ENCODE peak calls at places on chromosome 7, in five cellular contexts. One of them, this sample, is unnamed.

GRCh38 chr7:107924841-107925490 is 34.0 kb downstream of the DLD start:
- DNase-seq in ovary: no peak
- DNase-seq in upper lobe of left lung: no peak
- DNase-seq in AG10803: peak; percentile 39
- DNase-seq in progenitor cell of endocrine pancreas: no peak
- DNase-seq in this sample: no peak

GRCh38 chr7:159231017-159231416 is 86.3 kb upstream of the VIPR2 start:
- DNase-seq in progenitor cell of endocrine pancreas: no peak
- DNase-seq in AG10803: no peak
- DNase-seq in upper lobe of left lung: no peak
- DNase-seq in ovary: no peak
- DNase-seq in this sample: no peak

GRCh38 chr7:30815016-30815854 is 44.0 kb downstream of the MINDY4 start:
- DNase-seq in ovary: no peak
- DNase-seq in AG10803: peak; percentile 54
- DNase-seq in upper lobe of left lung: peak; percentile 60
- DNase-seq in progenitor cell of endocrine pancreas: no peak
- DNase-seq in this sample: peak; percentile 50

GRCh38 chr7:2528481-2529095 is 9.0 kb downstream of the LFNG start:
- DNase-seq in progenitor cell of endocrine pancreas: no peak
- DNase-seq in upper lobe of left lung: no peak
- DNase-seq in ovary: no peak
- DNase-seq in AG10803: no peak
- DNase-seq in this sample: no peak

GRCh38 chr7:50190772-50191171 is 97.7 kb upstream of the ZPBP start:
- DNase-seq in upper lobe of left lung: no peak
- DNase-seq in AG10803: no peak
- DNase-seq in ovary: no peak
- DNase-seq in progenitor cell of endocrine pancreas: no peak
- DNase-seq in this sample: no peak

GRCh38 chr7:95468071-95468470 is 17.7 kb upstream of the ASB4 start:
- DNase-seq in AG10803: no peak
- DNase-seq in ovary: no peak
- DNase-seq in progenitor cell of endocrine pancreas: no peak
- DNase-seq in upper lobe of left lung: no peak
- DNase-seq in this sample: no peak

GRCh38 chr7:45123913-45124312 is 12.4 kb upstream of the TBRG4 start:
- DNase-seq in progenitor cell of endocrine pancreas: no peak
- DNase-seq in ovary: no peak
- DNase-seq in upper lobe of left lung: no peak
- DNase-seq in AG10803: no peak
- DNase-seq in this sample: no peak

GRCh38 chr7:94182066-94182465 is 177.9 kb upstream of the BET1 start:
- DNase-seq in upper lobe of left lung: no peak
- DNase-seq in AG10803: peak; percentile 77
- DNase-seq in ovary: no peak
- DNase-seq in progenitor cell of endocrine pancreas: no peak
- DNase-seq in this sample: no peak

GRCh38 chr7:83466187-83466923 is 182.6 kb downstream of the SEMA3E start:
- DNase-seq in upper lobe of left lung: no peak
- DNase-seq in AG10803: no peak
- DNase-seq in ovary: no peak
- DNase-seq in progenitor cell of endocrine pancreas: no peak
- DNase-seq in this sample: no peak

GRCh38 chr7:23689165-23689564 is 9.2 kb downstream of the FAM221A start:
- DNase-seq in ovary: no peak
- DNase-seq in upper lobe of left lung: no peak
- DNase-seq in AG10803: no peak
- DNase-seq in progenitor cell of endocrine pancreas: no peak
- DNase-seq in this sample: no peak

GRCh38 chr7:84070770-84071169 is 123.8 kb downstream of the SEMA3A start:
- DNase-seq in ovary: no peak
- DNase-seq in AG10803: no peak
- DNase-seq in upper lobe of left lung: no peak
- DNase-seq in progenitor cell of endocrine pancreas: no peak
- DNase-seq in this sample: no peak

GRCh38 chr7:92810242-92810611 is 26.1 kb downstream of the CDK6 start:
- DNase-seq in upper lobe of left lung: no peak
- DNase-seq in ovary: no peak
- DNase-seq in progenitor cell of endocrine pancreas: no peak
- DNase-seq in AG10803: no peak
- DNase-seq in this sample: no peak

GRCh38 chr7:3673524-3673923 is 372.5 kb downstream of the SDK1 start:
- DNase-seq in progenitor cell of endocrine pancreas: no peak
- DNase-seq in AG10803: no peak
- DNase-seq in ovary: no peak
- DNase-seq in upper lobe of left lung: peak; percentile 38
- DNase-seq in this sample: peak; percentile 24

GRCh38 chr7:73483171-73483570 is 38.9 kb downstream of the BAZ1B start:
- DNase-seq in progenitor cell of endocrine pancreas: no peak
- DNase-seq in upper lobe of left lung: no peak
- DNase-seq in AG10803: no peak
- DNase-seq in ovary: no peak
- DNase-seq in this sample: no peak

GRCh38 chr7:80275192-80275605 is 140.6 kb downstream of the GNAI1 start:
- DNase-seq in progenitor cell of endocrine pancreas: no peak
- DNase-seq in upper lobe of left lung: no peak
- DNase-seq in ovary: no peak
- DNase-seq in AG10803: no peak
- DNase-seq in this sample: no peak

GRCh38 chr7:16926283-16926682 is 44.5 kb upstream of the AGR3 start:
- DNase-seq in progenitor cell of endocrine pancreas: no peak
- DNase-seq in ovary: no peak
- DNase-seq in upper lobe of left lung: peak; percentile 54
- DNase-seq in AG10803: peak; percentile 67
- DNase-seq in this sample: peak; percentile 25

GRCh38 chr7:102236592-102237287 is 49.9 kb upstream of the SH2B2 start:
- DNase-seq in progenitor cell of endocrine pancreas: peak; percentile 49
- DNase-seq in upper lobe of left lung: peak; percentile 28
- DNase-seq in ovary: peak; percentile 78
- DNase-seq in AG10803: peak; percentile 57
- DNase-seq in this sample: peak; percentile 50

GRCh38 chr7:113285411-113285810 is 167.1 kb upstream of the SMIM30 start:
- DNase-seq in AG10803: peak; percentile 4
- DNase-seq in progenitor cell of endocrine pancreas: no peak
- DNase-seq in upper lobe of left lung: no peak
- DNase-seq in ovary: no peak
- DNase-seq in this sample: no peak

GRCh38 chr7:110804501-110804900 is 286.4 kb upstream of the LRRN3 start:
- DNase-seq in progenitor cell of endocrine pancreas: no peak
- DNase-seq in ovary: no peak
- DNase-seq in upper lobe of left lung: no peak
- DNase-seq in AG10803: no peak
- DNase-seq in this sample: no peak

GRCh38 chr7:1513657-1514095 is 9.5 kb upstream of the INTS1 start:
- DNase-seq in upper lobe of left lung: peak; percentile 63
- DNase-seq in ovary: no peak
- DNase-seq in AG10803: no peak
- DNase-seq in progenitor cell of endocrine pancreas: no peak
- DNase-seq in this sample: peak; percentile 68

GRCh38 chr7:133976140-133976539 is 151.0 kb upstream of the LRGUK start:
- DNase-seq in upper lobe of left lung: no peak
- DNase-seq in ovary: no peak
- DNase-seq in AG10803: no peak
- DNase-seq in progenitor cell of endocrine pancreas: no peak
- DNase-seq in this sample: no peak